ENCODE peak calls at places on chromosomes 3 and 15, in five cellular contexts. One of them, this sample, is unnamed.

GRCh38 chr15:40584191-40584590 is 9.9 kb upstream of the KNL1 start:
- DNase-seq in NT2/D1: no peak
- DNase-seq in HepG2: no peak
- DNase-seq in H1: no peak
- DNase-seq in GM12878: no peak
- DNase-seq in this sample: no peak

GRCh38 chr3:180705619-180706018 is 26.3 kb upstream of the CCDC39 start:
- DNase-seq in NT2/D1: no peak
- DNase-seq in HepG2: no peak
- DNase-seq in H1: no peak
- DNase-seq in GM12878: no peak
- DNase-seq in this sample: no peak

GRCh38 chr3:194588741-194589140 is 44.5 kb downstream of the TMEM44 start:
- DNase-seq in NT2/D1: no peak
- DNase-seq in HepG2: no peak
- DNase-seq in H1: no peak
- DNase-seq in GM12878: no peak
- DNase-seq in this sample: no peak

GRCh38 chr3:184491011-184491576 is 70.5 kb upstream of the EPHB3 start:
- DNase-seq in NT2/D1: no peak
- DNase-seq in HepG2: no peak
- DNase-seq in H1: no peak
- DNase-seq in GM12878: no peak
- DNase-seq in this sample: no peak

GRCh38 chr3:33089515-33089914 is 7.4 kb downstream of the GLB1 start:
- DNase-seq in NT2/D1: no peak
- DNase-seq in HepG2: no peak
- DNase-seq in H1: no peak
- DNase-seq in GM12878: peak
- DNase-seq in this sample: no peak

GRCh38 chr3:55884066-55884465 is 397.0 kb upstream of the WNT5A start:
- DNase-seq in NT2/D1: no peak
- DNase-seq in HepG2: no peak
- DNase-seq in H1: no peak
- DNase-seq in GM12878: no peak
- DNase-seq in this sample: no peak

GRCh38 chr3:123503200-123503599 is 54.3 kb upstream of the ADCY5 start:
- DNase-seq in NT2/D1: peak
- DNase-seq in HepG2: no peak
- DNase-seq in H1: no peak
- DNase-seq in GM12878: no peak
- DNase-seq in this sample: no peak

GRCh38 chr15:65334586-65335231 is 30.2 kb downstream of the RNU5B-1 start:
- DNase-seq in NT2/D1: no peak
- DNase-seq in HepG2: no peak
- DNase-seq in H1: peak
- DNase-seq in GM12878: no peak
- DNase-seq in this sample: no peak

GRCh38 chr3:138916824-138917223 is 30.1 kb downstream of the FOXL2 start:
- DNase-seq in NT2/D1: no peak
- DNase-seq in HepG2: no peak
- DNase-seq in H1: no peak
- DNase-seq in GM12878: no peak
- DNase-seq in this sample: no peak

GRCh38 chr3:66297917-66298316 is 77.1 kb downstream of the SLC25A26 start:
- DNase-seq in NT2/D1: no peak
- DNase-seq in HepG2: no peak
- DNase-seq in H1: no peak
- DNase-seq in GM12878: no peak
- DNase-seq in this sample: no peak

GRCh38 chr3:77362936-77363335 is 323.0 kb downstream of the ROBO2 start:
- DNase-seq in NT2/D1: no peak
- DNase-seq in HepG2: no peak
- DNase-seq in H1: no peak
- DNase-seq in GM12878: no peak
- DNase-seq in this sample: no peak

GRCh38 chr15:32119694-32120330 is 89.5 kb downstream of the CHRNA7 start:
- DNase-seq in NT2/D1: no peak
- DNase-seq in HepG2: no peak
- DNase-seq in H1: no peak
- DNase-seq in GM12878: no peak
- DNase-seq in this sample: no peak

GRCh38 chr15:20340931-20341661 is 200.5 kb downstream of the GOLGA6L6 start:
- DNase-seq in NT2/D1: no peak
- DNase-seq in HepG2: no peak
- DNase-seq in H1: no peak
- DNase-seq in GM12878: no peak
- DNase-seq in this sample: no peak

GRCh38 chr3:145395421-145395820 is 765.6 kb downstream of the PLOD2 start:
- DNase-seq in NT2/D1: no peak
- DNase-seq in HepG2: no peak
- DNase-seq in H1: no peak
- DNase-seq in GM12878: no peak
- DNase-seq in this sample: no peak

GRCh38 chr3:195813916-195814486 is 2.3 kb upstream of the MUC4 start:
- DNase-seq in NT2/D1: no peak
- DNase-seq in HepG2: no peak
- DNase-seq in H1: no peak
- DNase-seq in GM12878: no peak
- DNase-seq in this sample: no peak

GRCh38 chr3:69433938-69434263 is 48.0 kb upstream of the FRMD4B start:
- DNase-seq in NT2/D1: no peak
- DNase-seq in HepG2: no peak
- DNase-seq in H1: no peak
- DNase-seq in GM12878: no peak
- DNase-seq in this sample: no peak

GRCh38 chr3:67614195-67614594 is 40.2 kb downstream of the SUCLG2 start:
- DNase-seq in NT2/D1: peak
- DNase-seq in HepG2: no peak
- DNase-seq in H1: no peak
- DNase-seq in GM12878: no peak
- DNase-seq in this sample: no peak

GRCh38 chr3:158159714-158160113 is 49.8 kb downstream of the RSRC1 start:
- DNase-seq in NT2/D1: no peak
- DNase-seq in HepG2: no peak
- DNase-seq in H1: no peak
- DNase-seq in GM12878: no peak
- DNase-seq in this sample: no peak

GRCh38 chr15:33031324-33031736 is 163.2 kb downstream of the FMN1 start:
- DNase-seq in NT2/D1: no peak
- DNase-seq in HepG2: no peak
- DNase-seq in H1: no peak
- DNase-seq in GM12878: no peak
- DNase-seq in this sample: no peak

GRCh38 chr15:77012868-77013267 is 17.9 kb downstream of the PSTPIP1 start:
- DNase-seq in NT2/D1: no peak
- DNase-seq in HepG2: no peak
- DNase-seq in H1: no peak
- DNase-seq in GM12878: no peak
- DNase-seq in this sample: no peak

GRCh38 chr3:54358969-54359648 is 236.8 kb downstream of the CACNA2D3 start:
- DNase-seq in NT2/D1: no peak
- DNase-seq in HepG2: no peak
- DNase-seq in H1: no peak
- DNase-seq in GM12878: no peak
- DNase-seq in this sample: no peak

GRCh38 chr15:101387591-101387990 is 92.5 kb upstream of the SNRPA1 start:
- DNase-seq in NT2/D1: no peak
- DNase-seq in HepG2: no peak
- DNase-seq in H1: no peak
- DNase-seq in GM12878: no peak
- DNase-seq in this sample: no peak

GRCh38 chr15:64892850-64893403 is 18.8 kb upstream of the ANKDD1A start:
- DNase-seq in NT2/D1: no peak
- DNase-seq in HepG2: no peak
- DNase-seq in H1: no peak
- DNase-seq in GM12878: peak
- DNase-seq in this sample: no peak

GRCh38 chr15:100116416-100117190 is 225.2 kb downstream of the ADAMTS17 start:
- DNase-seq in NT2/D1: no peak
- DNase-seq in HepG2: no peak
- DNase-seq in H1: no peak
- DNase-seq in GM12878: no peak
- DNase-seq in this sample: no peak

GRCh38 chr3:14123308-14124222 is 1.1 kb downstream of the CHCHD4 start:
- DNase-seq in NT2/D1: no peak
- DNase-seq in HepG2: no peak
- DNase-seq in H1: peak
- DNase-seq in GM12878: no peak
- DNase-seq in this sample: no peak

GRCh38 chr3:151708868-151709267 is 24.9 kb upstream of the AADACL2 start:
- DNase-seq in NT2/D1: no peak
- DNase-seq in HepG2: no peak
- DNase-seq in H1: no peak
- DNase-seq in GM12878: no peak
- DNase-seq in this sample: no peak

GRCh38 chr15:92952451-92952850 is 52.3 kb downstream of the CHD2 start:
- DNase-seq in NT2/D1: no peak
- DNase-seq in HepG2: no peak
- DNase-seq in H1: no peak
- DNase-seq in GM12878: no peak
- DNase-seq in this sample: no peak
- TF ChIP-seq SUZ12 in NT2/D1: no peak
- TF ChIP-seq SUZ12 in HepG2: no peak
- TF ChIP-seq SUZ12 in H1: no peak
- TF ChIP-seq SUZ12 in GM12878: no peak
- TF ChIP-seq SUZ12 in this sample: no peak

GRCh38 chr3:36710606-36711005 is 53.7 kb downstream of the DCLK3 start:
- DNase-seq in NT2/D1: no peak
- DNase-seq in HepG2: no peak
- DNase-seq in H1: no peak
- DNase-seq in GM12878: no peak
- DNase-seq in this sample: no peak

GRCh38 chr3:36709826-36710365 is 54.5 kb downstream of the DCLK3 start:
- DNase-seq in NT2/D1: no peak
- DNase-seq in HepG2: no peak
- DNase-seq in H1: no peak
- DNase-seq in GM12878: no peak
- DNase-seq in this sample: no peak

GRCh38 chr3:36713904-36714303 is 50.4 kb downstream of the DCLK3 start:
- DNase-seq in NT2/D1: no peak
- DNase-seq in HepG2: no peak
- DNase-seq in H1: no peak
- DNase-seq in GM12878: no peak
- DNase-seq in this sample: no peak

GRCh38 chr3:36709281-36709680 is 55.1 kb downstream of the DCLK3 start:
- DNase-seq in NT2/D1: no peak
- DNase-seq in HepG2: no peak
- DNase-seq in H1: no peak
- DNase-seq in GM12878: no peak
- DNase-seq in this sample: no peak

DNA sequence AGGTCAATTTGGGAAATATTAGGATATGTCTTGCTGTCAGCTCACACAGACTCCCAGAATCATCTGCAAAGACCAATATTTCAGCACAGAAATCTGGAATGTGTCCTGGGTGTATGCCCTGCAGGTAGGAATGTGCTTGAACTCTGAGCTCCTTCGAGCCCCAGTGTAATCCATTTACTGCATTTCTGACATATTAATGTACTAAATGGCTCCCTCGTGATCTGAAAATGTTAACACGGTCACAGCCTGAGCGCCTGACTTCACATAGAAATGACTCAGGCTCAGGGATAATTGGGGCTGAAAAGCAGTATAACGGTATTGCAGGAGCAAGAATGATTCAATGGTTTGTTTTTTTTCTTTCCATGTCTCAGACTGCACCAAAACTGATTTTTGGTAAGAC is 50.0 kb downstream of the DCLK3 start:
- DNase-seq in NT2/D1: no peak
- DNase-seq in HepG2: no peak
- DNase-seq in H1: no peak
- DNase-seq in GM12878: no peak
- DNase-seq in this sample: no peak
- TF ChIP-seq SUZ12 in NT2/D1: no peak
- TF ChIP-seq SUZ12 in HepG2: no peak
- TF ChIP-seq SUZ12 in H1: no peak
- TF ChIP-seq SUZ12 in GM12878: no peak
- TF ChIP-seq SUZ12 in this sample: no peak

DNA sequence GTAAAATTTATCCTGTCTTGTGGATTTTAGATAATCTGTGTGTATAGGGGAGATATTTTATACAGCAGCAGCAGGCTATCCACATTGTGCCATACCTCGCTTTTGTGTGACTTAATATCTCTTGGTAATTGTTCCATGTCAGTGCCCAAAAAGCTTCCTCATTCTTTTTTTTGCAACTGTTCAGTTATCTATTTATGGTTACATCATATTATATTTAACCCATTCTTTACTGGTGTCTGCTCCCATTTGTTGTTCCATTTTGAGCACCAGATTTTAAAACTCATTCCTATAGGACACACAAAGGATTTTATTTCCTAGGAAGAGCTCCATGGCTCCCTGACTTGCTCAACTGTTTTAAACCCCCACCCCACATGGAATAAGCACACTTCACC is 86.3 kb upstream of the RASGRP1 start:
- DNase-seq in NT2/D1: no peak
- DNase-seq in HepG2: no peak
- DNase-seq in H1: no peak
- DNase-seq in GM12878: no peak
- DNase-seq in this sample: no peak
- TF ChIP-seq SUZ12 in NT2/D1: no peak
- TF ChIP-seq SUZ12 in HepG2: no peak
- TF ChIP-seq SUZ12 in H1: no peak
- TF ChIP-seq SUZ12 in GM12878: no peak
- TF ChIP-seq SUZ12 in this sample: no peak

GRCh38 chr3:41485484-41485883 is 286.2 kb downstream of the CTNNB1 start:
- DNase-seq in NT2/D1: no peak
- DNase-seq in HepG2: no peak
- DNase-seq in H1: no peak
- DNase-seq in GM12878: no peak
- DNase-seq in this sample: no peak
- TF ChIP-seq SUZ12 in NT2/D1: no peak
- TF ChIP-seq SUZ12 in HepG2: no peak
- TF ChIP-seq SUZ12 in H1: no peak
- TF ChIP-seq SUZ12 in GM12878: no peak
- TF ChIP-seq SUZ12 in this sample: no peak

DNA sequence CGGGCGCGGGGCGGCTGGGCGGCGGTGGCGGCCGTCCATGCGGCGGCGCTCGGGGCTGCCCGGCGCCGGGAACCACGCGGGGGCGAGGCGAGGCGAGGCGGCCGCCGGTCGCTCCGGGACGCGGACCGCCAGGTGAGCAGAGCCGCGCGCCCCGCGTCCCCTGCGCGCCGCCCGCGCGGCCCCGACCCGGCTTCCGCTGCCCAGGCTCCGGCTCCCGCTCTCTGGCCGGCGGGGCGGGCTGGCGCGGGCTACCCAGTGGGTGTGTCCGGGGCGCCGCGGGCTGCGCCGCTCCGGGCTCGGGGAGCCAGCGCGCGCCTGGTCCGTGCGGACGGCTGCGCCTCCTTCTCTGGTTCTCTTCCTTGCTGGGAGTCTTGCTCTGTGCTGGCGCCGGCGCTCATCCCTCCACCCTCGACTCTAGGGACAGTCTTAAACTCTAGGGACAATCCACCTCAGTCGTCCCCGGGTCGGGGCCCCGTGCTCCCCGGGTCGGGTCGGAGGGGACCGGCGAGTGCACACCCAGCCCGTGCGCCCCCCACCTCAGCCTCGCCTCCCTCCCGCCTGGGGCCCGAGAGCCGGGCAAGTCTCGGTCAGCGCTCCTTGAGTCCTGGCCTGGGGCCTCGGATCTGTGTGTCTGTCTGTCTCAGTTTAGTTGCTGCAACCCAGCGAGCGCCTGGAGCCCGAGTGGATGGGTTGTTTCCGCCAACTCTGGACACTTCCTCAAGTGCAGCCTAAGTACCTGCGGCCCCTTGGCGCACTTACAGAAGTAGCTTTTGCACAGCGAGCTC is 488 bp downstream of the THSD4 start:
- DNase-seq in NT2/D1: no peak
- DNase-seq in HepG2: no peak
- DNase-seq in H1: peak
- DNase-seq in GM12878: no peak
- DNase-seq in this sample: peak
- TF ChIP-seq SUZ12 in NT2/D1: no peak
- TF ChIP-seq SUZ12 in HepG2: no peak
- TF ChIP-seq SUZ12 in H1: no peak
- TF ChIP-seq SUZ12 in GM12878: peak
- TF ChIP-seq SUZ12 in this sample: no peak

This sample was measured in HEK293T.